ENCODE peak calls at places on chromosomes 3 and 15, in seven cellular contexts. One of them, this sample, is unnamed.
A peak's percentile ranks its signal among the peaks of the same experiment; 100 is the strongest.

GRCh38 chr3:177640319-177640997 is 443.2 kb upstream of the TBL1XR1 start:
- DNase-seq in endothelial cell of umbilical vein: no peak
- DNase-seq in CD8-positive, alpha-beta T cell: no peak
- DNase-seq in HFF-Myc: no peak
- DNase-seq in psoas muscle: no peak
- DNase-seq in heart right ventricle: no peak
- DNase-seq in GM12878: no peak
- DNase-seq in this sample: peak; percentile 25

GRCh38 chr15:82062479-82062878 is 16.7 kb upstream of the MEX3B start:
- DNase-seq in endothelial cell of umbilical vein: no peak
- DNase-seq in CD8-positive, alpha-beta T cell: no peak
- DNase-seq in HFF-Myc: no peak
- DNase-seq in psoas muscle: no peak
- DNase-seq in heart right ventricle: no peak
- DNase-seq in GM12878: no peak
- DNase-seq in this sample: no peak

GRCh38 chr15:38072507-38073277 is 138.3 kb downstream of the TMCO5A start:
- DNase-seq in endothelial cell of umbilical vein: peak; percentile 74
- DNase-seq in CD8-positive, alpha-beta T cell: no peak
- DNase-seq in HFF-Myc: peak; percentile 77
- DNase-seq in psoas muscle: peak; percentile 76
- DNase-seq in heart right ventricle: peak; percentile 79
- DNase-seq in GM12878: no peak
- DNase-seq in this sample: peak; percentile 80

GRCh38 chr3:144771401-144771870 is 799.8 kb downstream of the DIPK2A start:
- DNase-seq in endothelial cell of umbilical vein: peak; percentile 93
- DNase-seq in CD8-positive, alpha-beta T cell: no peak
- DNase-seq in HFF-Myc: peak; percentile 12
- DNase-seq in psoas muscle: no peak
- DNase-seq in heart right ventricle: no peak
- DNase-seq in GM12878: no peak
- DNase-seq in this sample: peak; percentile 26

GRCh38 chr3:169686278-169686677 is 22.8 kb upstream of the MECOM start:
- DNase-seq in endothelial cell of umbilical vein: no peak
- DNase-seq in CD8-positive, alpha-beta T cell: no peak
- DNase-seq in HFF-Myc: no peak
- DNase-seq in psoas muscle: no peak
- DNase-seq in heart right ventricle: no peak
- DNase-seq in GM12878: no peak
- DNase-seq in this sample: no peak

GRCh38 chr15:67097893-67098740 is 32.7 kb downstream of the SMAD3 start:
- DNase-seq in endothelial cell of umbilical vein: no peak
- DNase-seq in CD8-positive, alpha-beta T cell: peak; percentile 44
- DNase-seq in HFF-Myc: peak; percentile 92
- DNase-seq in psoas muscle: peak; percentile 51
- DNase-seq in heart right ventricle: no peak
- DNase-seq in GM12878: no peak
- DNase-seq in this sample: no peak

GRCh38 chr3:46194868-46195553 is 13.1 kb downstream of the CCR1 start:
- DNase-seq in endothelial cell of umbilical vein: no peak
- DNase-seq in CD8-positive, alpha-beta T cell: no peak
- DNase-seq in HFF-Myc: no peak
- DNase-seq in psoas muscle: no peak
- DNase-seq in heart right ventricle: no peak
- DNase-seq in GM12878: no peak
- DNase-seq in this sample: no peak

GRCh38 chr3:101677436-101678286 is 729 bp upstream of the ZBTB11 start:
- DNase-seq in endothelial cell of umbilical vein: no peak
- DNase-seq in CD8-positive, alpha-beta T cell: no peak
- DNase-seq in HFF-Myc: no peak
- DNase-seq in psoas muscle: no peak
- DNase-seq in heart right ventricle: peak; percentile 30
- DNase-seq in GM12878: no peak
- DNase-seq in this sample: peak; percentile 32

GRCh38 chr15:99106417-99107220 is 1.7 kb downstream of the SYNM start:
- DNase-seq in endothelial cell of umbilical vein: peak; percentile 49
- DNase-seq in CD8-positive, alpha-beta T cell: peak; percentile 56
- DNase-seq in HFF-Myc: no peak
- DNase-seq in psoas muscle: no peak
- DNase-seq in heart right ventricle: peak; percentile 55
- DNase-seq in GM12878: no peak
- DNase-seq in this sample: no peak

GRCh38 chr15:97652041-97652440 is 308.5 kb upstream of the ARRDC4 start:
- DNase-seq in endothelial cell of umbilical vein: no peak
- DNase-seq in CD8-positive, alpha-beta T cell: no peak
- DNase-seq in HFF-Myc: no peak
- DNase-seq in psoas muscle: no peak
- DNase-seq in heart right ventricle: no peak
- DNase-seq in GM12878: no peak
- DNase-seq in this sample: no peak

GRCh38 chr15:45645026-45645980 is 10.5 kb downstream of the SQOR start:
- DNase-seq in endothelial cell of umbilical vein: peak; percentile 55
- DNase-seq in CD8-positive, alpha-beta T cell: no peak
- DNase-seq in HFF-Myc: no peak
- DNase-seq in psoas muscle: no peak
- DNase-seq in heart right ventricle: no peak
- DNase-seq in GM12878: no peak
- DNase-seq in this sample: no peak

GRCh38 chr3:119295816-119296484 is 1.8 kb downstream of the ARHGAP31 start:
- DNase-seq in endothelial cell of umbilical vein: peak; percentile 45
- DNase-seq in CD8-positive, alpha-beta T cell: no peak
- DNase-seq in HFF-Myc: no peak
- DNase-seq in psoas muscle: no peak
- DNase-seq in heart right ventricle: no peak
- DNase-seq in GM12878: no peak
- DNase-seq in this sample: no peak

GRCh38 chr3:125261031-125261430 is 48.5 kb upstream of the SLC12A8 start:
- DNase-seq in endothelial cell of umbilical vein: no peak
- DNase-seq in CD8-positive, alpha-beta T cell: no peak
- DNase-seq in HFF-Myc: no peak
- DNase-seq in psoas muscle: no peak
- DNase-seq in heart right ventricle: no peak
- DNase-seq in GM12878: no peak
- DNase-seq in this sample: no peak

GRCh38 chr3:171328419-171329082 is 131.7 kb downstream of the TNIK start:
- DNase-seq in endothelial cell of umbilical vein: no peak
- DNase-seq in CD8-positive, alpha-beta T cell: peak; percentile 67
- DNase-seq in HFF-Myc: no peak
- DNase-seq in psoas muscle: no peak
- DNase-seq in heart right ventricle: no peak
- DNase-seq in GM12878: no peak
- DNase-seq in this sample: peak; percentile 57

GRCh38 chr3:7188551-7188950 is 327.6 kb downstream of the GRM7 start:
- DNase-seq in endothelial cell of umbilical vein: no peak
- DNase-seq in CD8-positive, alpha-beta T cell: no peak
- DNase-seq in HFF-Myc: no peak
- DNase-seq in psoas muscle: no peak
- DNase-seq in heart right ventricle: no peak
- DNase-seq in GM12878: no peak
- DNase-seq in this sample: no peak

GRCh38 chr3:152377184-152377570 is 108.4 kb downstream of the MBNL1 start:
- DNase-seq in endothelial cell of umbilical vein: no peak
- DNase-seq in CD8-positive, alpha-beta T cell: no peak
- DNase-seq in HFF-Myc: no peak
- DNase-seq in psoas muscle: no peak
- DNase-seq in heart right ventricle: no peak
- DNase-seq in GM12878: no peak
- DNase-seq in this sample: no peak

DNA sequence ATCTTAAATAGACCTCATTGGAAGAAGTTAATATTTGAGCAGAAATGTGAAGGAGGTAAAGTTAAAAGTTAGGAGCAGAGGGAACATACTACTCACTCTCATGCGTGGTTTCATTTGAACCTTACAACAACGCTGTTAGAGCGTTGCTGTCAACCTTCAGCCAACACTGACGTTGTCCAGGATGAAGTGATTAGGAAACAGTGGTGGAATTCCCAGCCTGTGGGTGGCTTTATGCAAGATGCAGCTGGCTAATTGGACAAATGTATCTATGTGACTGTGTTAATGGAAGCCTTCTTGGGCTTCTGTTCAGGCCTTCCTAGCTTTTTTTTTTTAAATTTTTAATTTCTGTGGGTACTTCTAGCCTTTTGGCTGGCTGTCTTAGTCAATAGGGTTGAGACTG is 40.5 kb downstream of the PTPRG start:
- DNase-seq in endothelial cell of umbilical vein: no peak
- DNase-seq in CD8-positive, alpha-beta T cell: no peak
- DNase-seq in HFF-Myc: no peak
- DNase-seq in psoas muscle: peak; percentile 28
- DNase-seq in heart right ventricle: no peak
- DNase-seq in GM12878: no peak
- DNase-seq in this sample: no peak
- H3K4me3 ChIP-seq in endothelial cell of umbilical vein: no peak overlapping the region
- H3K4me3 ChIP-seq in CD8-positive, alpha-beta T cell: no peak overlapping the region
- H3K4me3 ChIP-seq in HFF-Myc: no peak overlapping the region
- H3K4me3 ChIP-seq in psoas muscle: no peak overlapping the region
- H3K4me3 ChIP-seq in heart right ventricle: no peak overlapping the region
- H3K4me3 ChIP-seq in GM12878: no peak overlapping the region
- H3K4me3 ChIP-seq in this sample: no peak overlapping the region

GRCh38 chr15:100836501-100836900 is 43.1 kb upstream of the ALDH1A3 start:
- DNase-seq in endothelial cell of umbilical vein: no peak
- DNase-seq in CD8-positive, alpha-beta T cell: no peak
- DNase-seq in HFF-Myc: no peak
- DNase-seq in psoas muscle: no peak
- DNase-seq in heart right ventricle: no peak
- DNase-seq in GM12878: no peak
- DNase-seq in this sample: no peak

GRCh38 chr15:100833432-100834389 is 45.9 kb upstream of the ALDH1A3 start:
- DNase-seq in endothelial cell of umbilical vein: no peak
- DNase-seq in CD8-positive, alpha-beta T cell: no peak
- DNase-seq in HFF-Myc: no peak
- DNase-seq in psoas muscle: no peak
- DNase-seq in heart right ventricle: no peak
- DNase-seq in GM12878: no peak
- DNase-seq in this sample: no peak

GRCh38 chr15:100832178-100832942 is 47.3 kb upstream of the ALDH1A3 start:
- DNase-seq in endothelial cell of umbilical vein: no peak
- DNase-seq in CD8-positive, alpha-beta T cell: no peak
- DNase-seq in HFF-Myc: no peak
- DNase-seq in psoas muscle: no peak
- DNase-seq in heart right ventricle: no peak
- DNase-seq in GM12878: no peak
- DNase-seq in this sample: peak; percentile 20

GRCh38 chr15:100834731-100835130 is 44.9 kb upstream of the ALDH1A3 start:
- DNase-seq in endothelial cell of umbilical vein: no peak
- DNase-seq in CD8-positive, alpha-beta T cell: no peak
- DNase-seq in HFF-Myc: no peak
- DNase-seq in psoas muscle: no peak
- DNase-seq in heart right ventricle: no peak
- DNase-seq in GM12878: no peak
- DNase-seq in this sample: no peak

DNA sequence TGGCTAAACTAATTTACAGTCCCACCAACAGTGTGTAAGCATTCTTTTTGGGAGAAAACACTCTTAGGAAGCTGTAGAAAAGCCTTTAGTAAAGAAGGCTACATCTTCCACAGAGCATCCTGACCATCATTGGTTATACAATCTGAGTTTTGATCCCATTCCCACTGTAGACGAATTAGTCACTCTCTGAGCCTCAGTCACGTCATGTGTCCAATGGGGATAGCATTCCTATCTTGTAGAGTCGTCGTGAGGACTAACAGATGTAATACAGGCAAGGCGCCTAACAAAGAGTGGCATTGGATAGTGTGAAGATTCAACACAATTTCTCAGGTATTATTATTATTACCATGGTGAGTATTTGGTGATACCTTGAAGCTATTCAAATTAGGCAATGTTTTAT is 44.0 kb upstream of the ALDH1A3 start:
- DNase-seq in endothelial cell of umbilical vein: no peak
- DNase-seq in CD8-positive, alpha-beta T cell: no peak
- DNase-seq in HFF-Myc: no peak
- DNase-seq in psoas muscle: no peak
- DNase-seq in heart right ventricle: no peak
- DNase-seq in GM12878: no peak
- DNase-seq in this sample: no peak
- TF ChIP-seq CTCF in endothelial cell of umbilical vein: no peak
- TF ChIP-seq CTCF in CD8-positive, alpha-beta T cell: no peak
- TF ChIP-seq CTCF in HFF-Myc: no peak
- TF ChIP-seq CTCF in psoas muscle: no peak
- TF ChIP-seq CTCF in heart right ventricle: no peak
- TF ChIP-seq CTCF in GM12878: no peak
- TF ChIP-seq CTCF in this sample: no peak

DNA sequence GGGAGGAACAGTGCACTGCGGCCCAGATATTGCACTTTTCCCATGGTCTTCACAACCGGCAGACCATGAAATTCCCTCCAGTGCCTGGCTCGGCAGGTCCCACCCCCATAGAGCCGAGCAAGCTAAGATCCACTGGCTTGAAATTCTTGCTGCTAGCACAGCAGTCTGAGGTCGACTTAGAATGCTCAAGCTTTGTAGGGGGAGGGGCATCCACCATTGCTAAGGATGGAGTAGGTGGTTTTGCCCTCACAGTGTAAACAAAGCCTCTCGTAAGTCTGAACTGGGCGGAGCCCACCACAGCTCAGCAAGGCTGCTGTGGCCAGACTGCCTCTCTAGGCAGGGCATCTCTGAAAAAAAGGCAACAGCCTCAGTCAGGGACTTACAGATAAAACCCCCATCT is 156.3 kb downstream of the FRMD5 start:
- DNase-seq in endothelial cell of umbilical vein: no peak
- DNase-seq in CD8-positive, alpha-beta T cell: no peak
- DNase-seq in HFF-Myc: no peak
- DNase-seq in psoas muscle: no peak
- DNase-seq in heart right ventricle: no peak
- DNase-seq in GM12878: no peak
- DNase-seq in this sample: peak; percentile 2
- H3K4me3 ChIP-seq in endothelial cell of umbilical vein: no peak overlapping the region
- H3K4me3 ChIP-seq in CD8-positive, alpha-beta T cell: no peak overlapping the region
- H3K4me3 ChIP-seq in HFF-Myc: no peak overlapping the region
- H3K4me3 ChIP-seq in psoas muscle: no peak overlapping the region
- H3K4me3 ChIP-seq in heart right ventricle: no peak overlapping the region
- H3K4me3 ChIP-seq in GM12878: no peak overlapping the region
- H3K4me3 ChIP-seq in this sample: no peak overlapping the region

GRCh38 chr15:80310776-80311175 is 58.8 kb upstream of the CTXND1 start:
- DNase-seq in endothelial cell of umbilical vein: no peak
- DNase-seq in CD8-positive, alpha-beta T cell: no peak
- DNase-seq in HFF-Myc: no peak
- DNase-seq in psoas muscle: no peak
- DNase-seq in heart right ventricle: no peak
- DNase-seq in GM12878: no peak
- DNase-seq in this sample: no peak

GRCh38 chr15:80308002-80308401 is 56.0 kb upstream of the CTXND1 start:
- DNase-seq in endothelial cell of umbilical vein: no peak
- DNase-seq in CD8-positive, alpha-beta T cell: no peak
- DNase-seq in HFF-Myc: no peak
- DNase-seq in psoas muscle: no peak
- DNase-seq in heart right ventricle: no peak
- DNase-seq in GM12878: no peak
- DNase-seq in this sample: no peak

DNA sequence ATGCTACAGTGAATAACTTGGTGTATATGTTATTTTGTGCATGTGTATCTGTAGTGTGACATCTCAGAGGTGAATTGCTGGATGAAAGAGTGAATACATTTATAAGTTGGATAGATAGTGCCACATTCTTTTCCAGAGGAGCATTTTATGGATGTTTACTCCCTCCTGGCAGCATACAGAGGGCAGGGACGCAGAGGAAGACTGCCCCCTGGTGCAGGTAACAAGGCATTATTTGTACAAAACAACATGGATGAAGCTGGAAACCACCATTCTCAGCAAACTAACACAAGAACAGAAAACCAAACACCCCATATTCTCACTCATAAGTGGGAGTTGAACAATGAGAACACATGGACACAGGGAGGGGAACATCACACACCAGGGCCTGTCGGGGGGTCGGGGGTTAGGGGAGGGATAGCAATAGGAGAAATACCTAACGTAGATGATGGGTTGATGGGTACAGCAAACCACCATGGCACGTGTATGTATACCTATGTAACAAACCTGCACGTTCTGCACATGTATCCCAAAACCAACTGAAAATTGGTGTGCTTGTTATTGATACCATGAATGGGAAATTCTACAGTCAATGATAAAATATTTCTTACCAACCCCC is 57.9 kb upstream of the CTXND1 start:
- DNase-seq in endothelial cell of umbilical vein: peak; percentile 11
- DNase-seq in CD8-positive, alpha-beta T cell: no peak
- DNase-seq in HFF-Myc: no peak
- DNase-seq in psoas muscle: no peak
- DNase-seq in heart right ventricle: no peak
- DNase-seq in GM12878: no peak
- DNase-seq in this sample: no peak
- TF ChIP-seq CTCF in endothelial cell of umbilical vein: peak; percentile 33
- TF ChIP-seq CTCF in CD8-positive, alpha-beta T cell: no peak
- TF ChIP-seq CTCF in HFF-Myc: peak; percentile 59
- TF ChIP-seq CTCF in psoas muscle: peak; percentile 35
- TF ChIP-seq CTCF in heart right ventricle: peak; percentile 56
- TF ChIP-seq CTCF in GM12878: peak; percentile 20
- TF ChIP-seq CTCF in this sample: peak; percentile 35

This sample was measured in GM12865.